ENCODE peak calls at places on chromosome 1, in eight cellular contexts. One of them, this sample, is unnamed.

GRCh38 chr1:208177656-208178055 is 66.5 kb downstream of the PLXNA2 start:
- DNase-seq in KBM-7: no peak
- DNase-seq in Right ventricle myocardium superior: no peak
- DNase-seq in GF-D8: no peak
- DNase-seq in activated CD4-positive, alpha-beta T cell treated with anti-CD3 and anti-CD28 coated beads for 24 hours: no peak
- DNase-seq in GM13976: no peak
- DNase-seq in GM23338: peak; percentile 49
- DNase-seq in iris pigment epithelial cell: no peak
- DNase-seq in this sample: no peak

GRCh38 chr1:67618285-67619018 is 66.5 kb upstream of the GADD45A start:
- DNase-seq in KBM-7: no peak
- DNase-seq in Right ventricle myocardium superior: peak; percentile 48
- DNase-seq in GF-D8: no peak
- DNase-seq in activated CD4-positive, alpha-beta T cell treated with anti-CD3 and anti-CD28 coated beads for 24 hours: no peak
- DNase-seq in GM13976: no peak
- DNase-seq in GM23338: no peak
- DNase-seq in iris pigment epithelial cell: peak; percentile 99
- DNase-seq in this sample: peak; percentile 86

GRCh38 chr1:118535901-118536300 is 350.9 kb upstream of the SPAG17 start:
- DNase-seq in KBM-7: no peak
- DNase-seq in Right ventricle myocardium superior: no peak
- DNase-seq in GF-D8: no peak
- DNase-seq in activated CD4-positive, alpha-beta T cell treated with anti-CD3 and anti-CD28 coated beads for 24 hours: no peak
- DNase-seq in GM13976: no peak
- DNase-seq in GM23338: no peak
- DNase-seq in iris pigment epithelial cell: no peak
- DNase-seq in this sample: no peak

GRCh38 chr1:111412839-111413238 is 14.7 kb downstream of the OVGP1 start:
- DNase-seq in KBM-7: no peak
- DNase-seq in Right ventricle myocardium superior: no peak
- DNase-seq in GF-D8: no peak
- DNase-seq in activated CD4-positive, alpha-beta T cell treated with anti-CD3 and anti-CD28 coated beads for 24 hours: no peak
- DNase-seq in GM13976: no peak
- DNase-seq in GM23338: no peak
- DNase-seq in iris pigment epithelial cell: no peak
- DNase-seq in this sample: no peak

GRCh38 chr1:67937010-67937409 is 103.7 kb upstream of the GNG12 start:
- DNase-seq in KBM-7: no peak
- DNase-seq in Right ventricle myocardium superior: no peak
- DNase-seq in GF-D8: no peak
- DNase-seq in activated CD4-positive, alpha-beta T cell treated with anti-CD3 and anti-CD28 coated beads for 24 hours: no peak
- DNase-seq in GM13976: no peak
- DNase-seq in GM23338: no peak
- DNase-seq in iris pigment epithelial cell: no peak
- DNase-seq in this sample: no peak

GRCh38 chr1:202968895-202969295 is 1.8 kb upstream of the CYB5R1 start:
- DNase-seq in KBM-7: peak; percentile 98
- DNase-seq in Right ventricle myocardium superior: no peak
- DNase-seq in GF-D8: peak; percentile 90
- DNase-seq in activated CD4-positive, alpha-beta T cell treated with anti-CD3 and anti-CD28 coated beads for 24 hours: peak; percentile 5
- DNase-seq in GM13976: peak; percentile 68
- DNase-seq in GM23338: peak; percentile 89
- DNase-seq in iris pigment epithelial cell: peak; percentile 67
- DNase-seq in this sample: peak; percentile 77

GRCh38 chr1:51048021-51048420 is 54.0 kb upstream of the C1orf185 start:
- DNase-seq in KBM-7: no peak
- DNase-seq in Right ventricle myocardium superior: no peak
- DNase-seq in GF-D8: no peak
- DNase-seq in activated CD4-positive, alpha-beta T cell treated with anti-CD3 and anti-CD28 coated beads for 24 hours: no peak
- DNase-seq in GM13976: no peak
- DNase-seq in GM23338: no peak
- DNase-seq in iris pigment epithelial cell: no peak
- DNase-seq in this sample: no peak

GRCh38 chr1:229006121-229006870 is 264.6 kb upstream of the RAB4A start:
- DNase-seq in KBM-7: no peak
- DNase-seq in Right ventricle myocardium superior: no peak
- DNase-seq in GF-D8: no peak
- DNase-seq in activated CD4-positive, alpha-beta T cell treated with anti-CD3 and anti-CD28 coated beads for 24 hours: no peak
- DNase-seq in GM13976: no peak
- DNase-seq in GM23338: no peak
- DNase-seq in iris pigment epithelial cell: no peak
- DNase-seq in this sample: peak; percentile 44

GRCh38 chr1:91804546-91805023 is 81.4 kb downstream of the TGFBR3 start:
- DNase-seq in KBM-7: peak; percentile 62
- DNase-seq in Right ventricle myocardium superior: no peak
- DNase-seq in GF-D8: no peak
- DNase-seq in activated CD4-positive, alpha-beta T cell treated with anti-CD3 and anti-CD28 coated beads for 24 hours: peak; percentile 57
- DNase-seq in GM13976: no peak
- DNase-seq in GM23338: no peak
- DNase-seq in iris pigment epithelial cell: peak; percentile 93
- DNase-seq in this sample: peak; percentile 97

GRCh38 chr1:213332491-213332890 is 281.4 kb downstream of the RPS6KC1 start:
- DNase-seq in KBM-7: peak; percentile 12
- DNase-seq in Right ventricle myocardium superior: no peak
- DNase-seq in GF-D8: no peak
- DNase-seq in activated CD4-positive, alpha-beta T cell treated with anti-CD3 and anti-CD28 coated beads for 24 hours: no peak
- DNase-seq in GM13976: no peak
- DNase-seq in GM23338: no peak
- DNase-seq in iris pigment epithelial cell: no peak
- DNase-seq in this sample: no peak

GRCh38 chr1:162091681-162092524 is 22.4 kb downstream of the NOS1AP start:
- DNase-seq in KBM-7: no peak
- DNase-seq in Right ventricle myocardium superior: no peak
- DNase-seq in GF-D8: no peak
- DNase-seq in activated CD4-positive, alpha-beta T cell treated with anti-CD3 and anti-CD28 coated beads for 24 hours: no peak
- DNase-seq in GM13976: no peak
- DNase-seq in GM23338: peak; percentile 92
- DNase-seq in iris pigment epithelial cell: no peak
- DNase-seq in this sample: peak; percentile 54

GRCh38 chr1:2345297-2346075 is 45.9 kb downstream of the MORN1 start:
- DNase-seq in KBM-7: no peak
- DNase-seq in Right ventricle myocardium superior: peak; percentile 34
- DNase-seq in GF-D8: no peak
- DNase-seq in activated CD4-positive, alpha-beta T cell treated with anti-CD3 and anti-CD28 coated beads for 24 hours: no peak
- DNase-seq in GM13976: no peak
- DNase-seq in GM23338: no peak
- DNase-seq in iris pigment epithelial cell: no peak
- DNase-seq in this sample: no peak

GRCh38 chr1:163035791-163036249 is 33.3 kb upstream of the RGS4 start:
- DNase-seq in KBM-7: no peak
- DNase-seq in Right ventricle myocardium superior: no peak
- DNase-seq in GF-D8: no peak
- DNase-seq in activated CD4-positive, alpha-beta T cell treated with anti-CD3 and anti-CD28 coated beads for 24 hours: no peak
- DNase-seq in GM13976: no peak
- DNase-seq in GM23338: no peak
- DNase-seq in iris pigment epithelial cell: peak; percentile 94
- DNase-seq in this sample: peak; percentile 98

GRCh38 chr1:201190624-201191051 is at the start of gene IGFN1:
- DNase-seq in KBM-7: no peak
- DNase-seq in Right ventricle myocardium superior: no peak
- DNase-seq in GF-D8: no peak
- DNase-seq in activated CD4-positive, alpha-beta T cell treated with anti-CD3 and anti-CD28 coated beads for 24 hours: no peak
- DNase-seq in GM13976: no peak
- DNase-seq in GM23338: peak; percentile 47
- DNase-seq in iris pigment epithelial cell: no peak
- DNase-seq in this sample: peak; percentile 18

GRCh38 chr1:245694476-245695195 is 539.9 kb downstream of the KIF26B start:
- DNase-seq in KBM-7: no peak
- DNase-seq in Right ventricle myocardium superior: no peak
- DNase-seq in GF-D8: no peak
- DNase-seq in activated CD4-positive, alpha-beta T cell treated with anti-CD3 and anti-CD28 coated beads for 24 hours: no peak
- DNase-seq in GM13976: no peak
- DNase-seq in GM23338: no peak
- DNase-seq in iris pigment epithelial cell: no peak
- DNase-seq in this sample: no peak

GRCh38 chr1:36584874-36585759 is 102.4 kb upstream of the CSF3R start:
- DNase-seq in KBM-7: no peak
- DNase-seq in Right ventricle myocardium superior: no peak
- DNase-seq in GF-D8: no peak
- DNase-seq in activated CD4-positive, alpha-beta T cell treated with anti-CD3 and anti-CD28 coated beads for 24 hours: no peak
- DNase-seq in GM13976: no peak
- DNase-seq in GM23338: no peak
- DNase-seq in iris pigment epithelial cell: no peak
- DNase-seq in this sample: no peak

GRCh38 chr1:115469703-115470476 is 131.8 kb upstream of the NGF start:
- DNase-seq in KBM-7: peak; percentile 29
- DNase-seq in Right ventricle myocardium superior: peak; percentile 53
- DNase-seq in GF-D8: no peak
- DNase-seq in activated CD4-positive, alpha-beta T cell treated with anti-CD3 and anti-CD28 coated beads for 24 hours: no peak
- DNase-seq in GM13976: peak; percentile 57
- DNase-seq in GM23338: peak; percentile 85
- DNase-seq in iris pigment epithelial cell: peak; percentile 63
- DNase-seq in this sample: peak; percentile 94

GRCh38 chr1:53409695-53410094 is 49.5 kb upstream of the DMRTB1 start:
- DNase-seq in KBM-7: no peak
- DNase-seq in Right ventricle myocardium superior: no peak
- DNase-seq in GF-D8: no peak
- DNase-seq in activated CD4-positive, alpha-beta T cell treated with anti-CD3 and anti-CD28 coated beads for 24 hours: no peak
- DNase-seq in GM13976: no peak
- DNase-seq in GM23338: peak; percentile 21
- DNase-seq in iris pigment epithelial cell: no peak
- DNase-seq in this sample: no peak

GRCh38 chr1:31483012-31483946 is 70.3 kb downstream of the SERINC2 start:
- DNase-seq in KBM-7: peak; percentile 97
- DNase-seq in Right ventricle myocardium superior: no peak
- DNase-seq in GF-D8: peak; percentile 99
- DNase-seq in activated CD4-positive, alpha-beta T cell treated with anti-CD3 and anti-CD28 coated beads for 24 hours: no peak
- DNase-seq in GM13976: peak; percentile 19
- DNase-seq in GM23338: no peak
- DNase-seq in iris pigment epithelial cell: peak; percentile 85
- DNase-seq in this sample: peak; percentile 85

GRCh38 chr1:15525043-15525958 is 1.3 kb upstream of the CASP9 start:
- DNase-seq in KBM-7: no peak
- DNase-seq in Right ventricle myocardium superior: no peak
- DNase-seq in GF-D8: no peak
- DNase-seq in activated CD4-positive, alpha-beta T cell treated with anti-CD3 and anti-CD28 coated beads for 24 hours: no peak
- DNase-seq in GM13976: no peak
- DNase-seq in GM23338: peak; percentile 62
- DNase-seq in iris pigment epithelial cell: peak; percentile 23
- DNase-seq in this sample: peak; percentile 96